ENCODE peak calls at places on chromosome 9, in five cellular contexts. I, S, Y, A and F are unnamed samples.

GRCh38 chr9:70085241-70085640 is 41.6 kb downstream of the MAMDC2 start:
- DNase-seq in I (no peak), S (no peak), Y (no peak), A (no peak), F (no peak)

GRCh38 chr9:1207681-1208080 is 157.5 kb downstream of the DMRT2 start:
- DNase-seq in I (no peak), S (no peak), Y (no peak), A (no peak), F (no peak)

GRCh38 chr9:130078547-130078946 is 24.8 kb downstream of the GPR107 start:
- DNase-seq in Y (no peak), A (no peak), S (no peak), I (no peak), F (no peak)

GRCh38 chr9:97600531-97601227 is 32.5 kb downstream of the TSTD2 start:
- DNase-seq in S (no peak), Y (no peak), I (no peak), A (no peak), F (no peak)

GRCh38 chr9:126226991-126227937 is 99.4 kb upstream of the MVB12B start:
- DNase-seq in Y (no peak), A (no peak), I (no peak), S (no peak), F (no peak)

GRCh38 chr9:100430286-100430940 is 3.5 kb downstream of the MSANTD3 start:
- DNase-seq in I (no peak), Y (no peak), S (no peak), A (no peak), F (no peak)

GRCh38 chr9:134336924-134337323 is 10.7 kb downstream of the RXRA start:
- DNase-seq in A (no peak), I (no peak), S (no peak), Y (no peak), F (no peak)

GRCh38 chr9:131107760-131108159 is 11.4 kb downstream of the AIF1L start:
- DNase-seq in Y (no peak), I (no peak), A (no peak), S (no peak), F (no peak)

GRCh38 chr9:119441338-119441737 is 72.1 kb upstream of the BRINP1 start:
- DNase-seq in Y (no peak), A (no peak), S (no peak), I (no peak), F (no peak)

GRCh38 chr9:72537671-72538070 is 16.3 kb downstream of the TMC1 start:
- DNase-seq in I (no peak), Y (no peak), S (no peak), A (no peak), F (no peak)

GRCh38 chr9:38083858-38084555 is 15.0 kb upstream of the SHB start:
- DNase-seq in Y (no peak), I (no peak), A (no peak), S (no peak), F (no peak)

GRCh38 chr9:20593131-20593530 is 29.2 kb downstream of the MLLT3 start:
- DNase-seq in I (no peak), S (no peak), Y (no peak), A (no peak), F (no peak)

GRCh38 chr9:73667749-73668148 is 516.1 kb downstream of the ANXA1 start:
- DNase-seq in Y (no peak), A (no peak), S (no peak), I (no peak), F (no peak)

GRCh38 chr9:102974530-102974929 is 20.6 kb upstream of the CYLC2 start:
- DNase-seq in A (no peak), Y (no peak), I (no peak), S (no peak), F (no peak)

GRCh38 chr9:133685653-133686504 is 49.7 kb downstream of the DBH start:
- DNase-seq in Y (no peak), A (no peak), S (no peak), I (no peak), F (peak; percentile 47)

GRCh38 chr9:23825700-23826099 is 340 bp downstream of the ELAVL2 start:
- DNase-seq in Y (no peak), A (no peak), I (no peak), S (no peak), F (no peak)

GRCh38 chr9:72396247-72397091 is 31.5 kb upstream of the ZFAND5 start:
- DNase-seq in S (no peak), I (no peak), Y (no peak), A (no peak), F (no peak)

GRCh38 chr9:118459832-118460425 is 755.7 kb downstream of the TLR4 start:
- DNase-seq in I (no peak), A (no peak), S (no peak), Y (no peak), F (no peak)

GRCh38 chr9:83299556-83299955 is 236.6 kb upstream of the RASEF start:
- DNase-seq in S (no peak), Y (no peak), I (no peak), A (no peak), F (no peak)

GRCh38 chr9:4669890-4670289 is 3.6 kb upstream of the SPATA6L start:
- DNase-seq in Y (no peak), A (no peak), S (no peak), I (no peak), F (no peak)

GRCh38 chr9:107397076-107398049 is 92.2 kb downstream of the KLF4 start:
- DNase-seq in I (peak; percentile 26), S (no peak), Y (no peak), A (no peak), F (no peak)

GRCh38 chr9:4009006-4009511 is 290.8 kb downstream of the GLIS3 start:
- DNase-seq in I (no peak), Y (no peak), A (no peak), S (no peak), F (peak; percentile 48)

GRCh38 chr9:31393240-31393639 is 991.2 kb upstream of the ACO1 start:
- DNase-seq in A (no peak), Y (no peak), S (no peak), I (no peak), F (no peak)

GRCh38 chr9:72814083-72814482 is 138.8 kb downstream of the ALDH1A1 start:
- DNase-seq in A (no peak), I (no peak), S (no peak), Y (no peak), F (no peak)

GRCh38 chr9:97768731-97769130 is 71.6 kb upstream of the XPA start:
- DNase-seq in Y (no peak), I (no peak), A (no peak), S (no peak), F (no peak)

GRCh38 chr9:7721291-7721690 is 78.3 kb downstream of the DMAC1 start:
- DNase-seq in S (no peak), Y (no peak), I (no peak), A (no peak), F (no peak)

DNA sequence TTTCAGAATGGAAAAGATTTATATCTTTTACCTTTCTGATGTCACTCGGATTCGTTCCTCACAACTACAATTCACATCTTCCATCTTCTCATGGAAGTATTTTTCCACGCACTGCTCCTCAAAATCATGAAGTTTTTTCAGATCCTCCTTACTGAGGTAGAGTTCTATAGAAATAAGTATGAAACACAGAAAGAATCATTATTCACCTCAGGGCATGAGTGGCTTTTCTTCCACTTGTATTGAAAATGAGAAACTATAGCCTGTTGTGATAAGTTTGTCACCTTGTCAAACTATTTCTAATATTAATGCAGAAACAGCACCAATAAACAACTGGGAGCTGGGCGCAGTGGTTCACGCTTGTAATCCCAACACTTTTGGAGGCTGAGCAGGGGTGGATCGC is 116.0 kb downstream of the TRPM6 start:
- DNase-seq in I (no peak), A (no peak), S (no peak), Y (no peak), F (no peak)
- TF ChIP-seq CTCF in I (no peak), A (no peak), S (no peak), Y (no peak), F (no peak)

GRCh38 chr9:136093331-136093986 is 1.6 kb downstream of the NACC2 start:
- DNase-seq in Y (no peak), S (no peak), I (no peak), A (no peak), F (no peak)
- H3K4me3 ChIP-seq in Y (no peak overlapping the region), S (peak overlapping the region; percentile 82), I (peak overlapping the region; percentile 85), A (peak overlapping the region; percentile 94), F (peak overlapping the region; percentile 89)

GRCh38 chr9:75088646-75089368 is 493 bp downstream of the OSTF1 start:
- DNase-seq in I (peak; percentile 70), A (peak; percentile 33), Y (no peak), S (peak; percentile 64), F (peak; percentile 90)
- TF ChIP-seq CTCF in I (peak; percentile 30), A (peak; percentile 6), Y (no peak), S (no peak), F (peak; percentile 11)

GRCh38 chr9:124015091-124015660 is 3.6 kb downstream of the LHX2 start:
- DNase-seq in A (no peak), S (no peak), I (no peak), Y (no peak), F (no peak)
- H3K4me3 ChIP-seq in A (no peak overlapping the region), S (no peak overlapping the region), I (no peak overlapping the region), Y (no peak overlapping the region), F (no peak overlapping the region)

DNA sequence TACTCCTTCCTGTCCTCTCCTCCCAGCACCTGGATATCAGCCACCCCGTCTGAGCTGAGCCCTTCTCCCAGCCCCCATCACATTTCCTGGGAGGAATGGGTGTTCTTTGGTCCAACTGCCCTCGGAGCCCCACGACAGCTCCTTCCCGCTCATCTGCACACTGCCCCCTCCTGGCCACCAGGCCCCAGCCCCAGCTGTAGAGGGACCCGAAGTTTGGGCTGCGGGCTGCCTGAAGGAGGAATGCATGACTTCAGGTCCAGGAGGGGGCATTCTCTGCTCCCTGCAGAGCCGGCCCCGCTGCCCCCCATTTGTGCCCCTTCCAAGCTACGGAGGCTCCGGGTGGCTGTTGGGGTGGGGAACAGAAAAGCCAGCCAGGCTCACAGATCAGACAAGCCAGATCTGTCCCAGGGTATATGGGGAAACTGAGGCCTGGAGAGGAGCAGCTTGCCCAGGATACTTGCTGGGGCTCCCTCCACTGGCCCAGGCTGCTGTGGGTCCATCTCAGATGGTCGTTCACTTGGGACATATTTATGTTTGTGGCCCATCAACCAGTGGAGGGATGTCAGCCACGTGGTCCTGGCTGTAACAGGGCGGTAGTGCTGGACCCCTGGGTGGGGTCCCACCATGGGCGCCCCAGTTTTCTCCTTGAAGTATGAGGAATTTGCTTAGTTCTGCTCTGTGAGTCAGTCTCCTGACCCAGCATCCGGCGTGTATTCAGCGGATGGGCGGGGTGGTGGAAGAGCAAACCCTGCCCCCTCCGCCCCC is 33.1 kb downstream of the DAB2IP start:
- DNase-seq in I (peak; percentile 46), Y (no peak), S (no peak), A (no peak), F (peak; percentile 84)
- TF ChIP-seq CTCF in I (peak; percentile 56), Y (peak; percentile 67), S (peak; percentile 50), A (peak; percentile 68), F (peak; percentile 23)

GRCh38 chr9:79574716-79575242 is 3.0 kb downstream of the TLE4 start:
- DNase-seq in I (no peak), A (no peak), Y (no peak), S (no peak), F (no peak)
- H3K4me3 ChIP-seq in I (peak overlapping the region; percentile 91), A (peak overlapping the region; percentile 96), Y (no peak overlapping the region), S (no peak overlapping the region), F (peak overlapping the region; percentile 92)